ENCODE peak calls at places on chromosomes 3 and 15, in five cellular contexts. W is transverse colon, K is stomach, G is K562, J is A549. S is an unnamed sample.

GRCh38 chr3:14725564-14726420 is 50.9 kb downstream of the C3orf20 start:
- DNase-seq in W (peak), K (peak), G (no peak), J (no peak), S (peak)

GRCh38 chr3:16478516-16478915 is 35.0 kb downstream of the RFTN1 start:
- DNase-seq in W (no peak), K (no peak), G (no peak), J (no peak), S (no peak)

GRCh38 chr15:47378527-47378926 is 338.8 kb upstream of the SEMA6D start:
- DNase-seq in W (no peak), K (no peak), G (no peak), J (no peak), S (no peak)

GRCh38 chr15:39022532-39023305 is 458.1 kb upstream of the RASGRP1 start:
- DNase-seq in W (no peak), K (no peak), G (no peak), J (no peak), S (no peak)

GRCh38 chr3:133475245-133476010 is 75.6 kb downstream of the BFSP2 start:
- DNase-seq in W (no peak), K (no peak), G (no peak), J (no peak), S (no peak)

GRCh38 chr3:99896482-99896881 is 78.8 kb downstream of the CMSS1 start:
- DNase-seq in W (no peak), K (no peak), G (no peak), J (no peak), S (no peak)

GRCh38 chr15:56832125-56832524 is 86.3 kb upstream of the TCF12 start:
- DNase-seq in W (peak), K (peak), G (no peak), J (no peak), S (no peak)

GRCh38 chr15:66133247-66133646 is 120.3 kb downstream of the MEGF11 start:
- DNase-seq in W (no peak), K (no peak), G (no peak), J (no peak), S (peak)

GRCh38 chr3:32313723-32314473 is 75.4 kb downstream of the CMTM8 start:
- DNase-seq in W (no peak), K (no peak), G (no peak), J (no peak), S (no peak)

GRCh38 chr3:71063768-71064287 is 519.7 kb downstream of the FOXP1 start:
- DNase-seq in W (no peak), K (no peak), G (peak), J (no peak), S (peak)

GRCh38 chr3:139491027-139491700 is 14.8 kb upstream of the RBP2 start:
- DNase-seq in W (no peak), K (no peak), G (no peak), J (no peak), S (no peak)

GRCh38 chr15:39922450-39923092 is 2.5 kb upstream of the GPR176 start:
- DNase-seq in W (no peak), K (no peak), G (no peak), J (no peak), S (no peak)

GRCh38 chr3:135975536-135975935 is 10.0 kb downstream of the PPP2R3A start:
- DNase-seq in W (no peak), K (no peak), G (no peak), J (no peak), S (no peak)

GRCh38 chr15:100201376-100202280 is 140.1 kb downstream of the ADAMTS17 start:
- DNase-seq in W (no peak), K (no peak), G (no peak), J (no peak), S (no peak)

GRCh38 chr3:52446631-52447511 is 2.0 kb upstream of the SEMA3G start:
- DNase-seq in W (peak), K (peak), G (peak), J (no peak), S (no peak)

GRCh38 chr3:185320949-185321348 is 42.0 kb upstream of the MAP3K13 start:
- DNase-seq in W (no peak), K (no peak), G (no peak), J (no peak), S (no peak)

GRCh38 chr15:68599560-68600071 is 20.8 kb downstream of the CORO2B start:
- DNase-seq in W (no peak), K (no peak), G (no peak), J (no peak), S (peak)

GRCh38 chr3:126340943-126341754 is 16.1 kb downstream of the KLF15 start:
- DNase-seq in W (peak), K (no peak), G (no peak), J (no peak), S (peak)

GRCh38 chr3:37546876-37547275 is 314.8 kb upstream of the CTDSPL start:
- DNase-seq in W (no peak), K (no peak), G (peak), J (peak), S (no peak)

GRCh38 chr3:197302696-197303341 is 4.4 kb upstream of the DLG1 start:
- DNase-seq in W (no peak), K (no peak), G (no peak), J (no peak), S (no peak)

GRCh38 chr15:91128028-91128427 is 28.0 kb downstream of the SV2B start:
- DNase-seq in W (no peak), K (no peak), G (no peak), J (no peak), S (no peak)

GRCh38 chr15:47427463-47427862 is 289.8 kb upstream of the SEMA6D start:
- DNase-seq in W (no peak), K (no peak), G (no peak), J (no peak), S (no peak)

GRCh38 chr3:181739628-181740027 is 27.9 kb downstream of the SOX2 start:
- DNase-seq in W (no peak), K (no peak), G (no peak), J (no peak), S (no peak)

GRCh38 chr3:17562845-17563244 is 179.6 kb downstream of the TBC1D5 start:
- DNase-seq in W (no peak), K (no peak), G (no peak), J (no peak), S (no peak)

GRCh38 chr3:4935347-4935746 is 43.9 kb upstream of the BHLHE40 start:
- DNase-seq in W (no peak), K (no peak), G (no peak), J (no peak), S (no peak)

GRCh38 chr3:129913618-129914017 is 20.1 kb upstream of the TMCC1 start:
- DNase-seq in W (no peak), K (no peak), G (no peak), J (no peak), S (no peak)

GRCh38 chr3:129919806-129920205 is 26.3 kb upstream of the TMCC1 start:
- DNase-seq in W (no peak), K (no peak), G (no peak), J (no peak), S (no peak)

GRCh38 chr3:129919357-129919756 is 25.8 kb upstream of the TMCC1 start:
- DNase-seq in W (no peak), K (no peak), G (no peak), J (no peak), S (no peak)

GRCh38 chr3:129917423-129918007 is 24.0 kb upstream of the TMCC1 start:
- DNase-seq in W (no peak), K (no peak), G (no peak), J (no peak), S (no peak)

DNA sequence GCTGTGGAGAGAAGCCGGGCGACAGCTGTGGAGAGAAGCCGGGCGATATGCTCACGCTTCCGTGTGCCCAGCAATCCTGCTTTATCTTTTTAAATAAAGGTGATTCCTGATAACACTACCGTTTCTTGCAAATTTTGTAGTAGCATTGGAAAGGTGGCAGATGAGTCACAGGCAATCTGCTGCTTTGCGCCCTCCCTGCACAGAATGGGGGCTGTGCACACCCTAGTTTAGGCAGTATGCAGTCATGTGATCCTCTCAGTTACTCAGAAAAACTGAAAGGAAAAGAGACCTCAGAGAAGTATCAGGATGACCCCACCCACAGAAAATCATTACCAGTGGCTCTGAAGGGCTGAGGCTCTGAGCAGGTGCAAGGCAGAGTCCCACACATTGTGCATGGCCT is 24.9 kb upstream of the TMCC1 start:
- DNase-seq in W (no peak), K (no peak), G (no peak), J (no peak), S (no peak)
- TF ChIP-seq EP300 in W (no peak), K (no peak), G (no peak), J (no peak), S (no peak)

GRCh38 chr15:72474912-72475601 is 927 bp downstream of the ARIH1 start:
- DNase-seq in W (peak), K (peak), G (peak), J (peak), S (peak)
- TF ChIP-seq CTCF in W (no peak), K (no peak), G (peak), J (no peak), S (peak)

GRCh38 chr15:96273317-96274086 is 57.0 kb upstream of the NR2F2 start:
- DNase-seq in W (no peak), K (no peak), G (peak), J (peak), S (no peak)

GRCh38 chr15:96274087-96274440 is 56.4 kb upstream of the NR2F2 start:
- DNase-seq in W (no peak), K (no peak), G (no peak), J (no peak), S (no peak)

GRCh38 chr15:96270581-96271172 is 59.8 kb upstream of the NR2F2 start:
- DNase-seq in W (no peak), K (no peak), G (no peak), J (no peak), S (no peak)

GRCh38 chr15:96274698-96275097 is 55.8 kb upstream of the NR2F2 start:
- DNase-seq in W (no peak), K (no peak), G (no peak), J (no peak), S (no peak)

DNA sequence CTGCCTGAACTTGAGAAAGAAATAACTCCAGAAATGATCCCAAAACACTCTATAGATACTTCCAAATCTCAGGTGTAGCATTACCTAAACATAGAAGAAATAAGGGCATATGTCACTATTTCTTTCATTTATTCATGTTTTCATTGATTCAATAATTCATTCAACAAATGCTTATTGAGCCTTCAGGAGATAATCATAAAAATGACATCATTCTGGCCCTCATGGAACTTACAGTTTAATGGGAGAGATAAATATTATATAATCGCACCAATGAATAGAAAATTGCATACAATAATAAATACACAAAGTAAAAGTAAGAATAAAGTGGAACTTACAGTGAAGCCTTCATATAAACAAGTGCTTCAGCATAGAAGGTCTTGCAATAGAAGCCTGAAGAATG is 58.1 kb upstream of the NR2F2 start:
- DNase-seq in W (no peak), K (no peak), G (no peak), J (no peak), S (no peak)
- TF ChIP-seq EP300 in W (no peak), K (no peak), G (no peak), J (no peak), S (no peak)

DNA sequence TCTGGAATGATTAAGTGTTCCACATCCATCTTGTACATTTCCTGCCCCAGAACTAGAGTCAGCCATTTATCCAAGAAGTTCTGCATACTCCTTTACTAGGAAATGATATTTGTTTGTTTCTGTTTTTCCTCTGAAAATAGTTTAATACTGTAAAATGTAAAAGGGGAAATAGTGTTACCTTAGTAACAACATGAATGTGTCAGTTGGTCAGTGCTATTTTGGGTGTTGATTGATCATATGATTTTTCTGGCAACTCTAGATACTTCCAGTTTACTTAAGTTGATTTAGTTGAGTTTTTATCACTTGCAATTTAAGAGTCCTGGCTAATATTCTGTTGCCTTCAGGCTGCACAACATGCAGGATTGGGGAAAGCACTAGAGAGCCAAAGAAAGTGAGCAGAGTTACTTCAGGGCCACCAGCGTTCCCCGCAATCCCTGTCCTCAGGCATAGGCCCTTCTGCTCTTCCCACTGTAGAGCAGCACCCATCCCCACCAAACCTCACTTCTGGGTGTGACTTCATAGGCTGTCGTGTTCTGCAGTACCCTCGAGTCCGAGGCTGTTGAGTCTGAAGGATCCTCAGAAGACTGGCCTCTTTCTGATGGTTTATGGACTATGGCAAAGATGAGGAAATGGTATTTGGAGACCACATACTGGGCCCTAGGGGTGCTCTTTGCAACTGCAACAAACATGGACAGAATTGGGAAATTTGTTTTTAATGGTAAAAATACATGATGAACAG is 69.0 kb downstream of the CHD2 start:
- DNase-seq in W (no peak), K (no peak), G (no peak), J (no peak), S (no peak)
- TF ChIP-seq CTCF in W (peak), K (no peak), G (no peak), J (no peak), S (no peak)

DNA sequence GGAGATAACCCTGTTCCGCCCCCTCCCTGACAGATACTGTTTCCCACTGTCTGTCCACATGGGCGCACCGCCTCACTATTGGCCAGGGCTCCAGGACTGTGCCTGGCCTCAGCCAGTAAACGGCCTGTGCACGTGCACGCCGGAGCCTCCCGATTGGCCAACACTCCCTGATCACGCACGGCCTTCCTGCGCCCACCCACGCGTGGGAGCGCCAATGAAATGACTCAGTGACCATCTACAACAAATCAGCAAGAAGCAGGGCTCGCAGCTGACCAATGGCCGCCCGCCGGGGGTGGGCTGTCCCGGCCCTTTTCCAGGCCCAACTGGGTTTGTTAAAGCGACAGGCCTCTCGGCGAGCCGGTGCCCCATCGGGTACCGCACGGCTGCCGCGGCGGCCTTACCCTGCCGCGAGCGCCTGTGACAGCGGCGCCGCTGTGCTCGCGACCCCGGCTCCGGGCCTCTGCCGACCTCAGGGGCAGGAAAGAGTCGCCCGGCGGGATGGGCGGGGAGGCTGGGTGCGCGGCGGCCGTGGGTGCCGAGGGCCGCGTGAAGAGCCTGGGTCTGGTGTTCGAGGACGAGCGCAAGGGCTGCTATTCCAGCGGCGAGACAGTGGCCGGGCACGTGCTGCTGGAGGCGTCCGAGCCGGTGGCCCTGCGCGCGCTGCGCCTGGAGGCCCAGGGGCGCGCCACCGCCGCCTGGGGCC is at the start of gene ARRDC4:
- DNase-seq in W (peak), K (peak), G (peak), J (peak), S (peak)
- TF ChIP-seq EP300 in W (no peak), K (no peak), G (peak), J (no peak), S (no peak)

GRCh38 chr3:50242778-50243551 is 7.0 kb downstream of the GNAI2 start:
- DNase-seq in W (peak), K (peak), G (no peak), J (no peak), S (no peak)
- TF ChIP-seq CTCF in W (no peak), K (no peak), G (peak), J (no peak), S (no peak)

DNA sequence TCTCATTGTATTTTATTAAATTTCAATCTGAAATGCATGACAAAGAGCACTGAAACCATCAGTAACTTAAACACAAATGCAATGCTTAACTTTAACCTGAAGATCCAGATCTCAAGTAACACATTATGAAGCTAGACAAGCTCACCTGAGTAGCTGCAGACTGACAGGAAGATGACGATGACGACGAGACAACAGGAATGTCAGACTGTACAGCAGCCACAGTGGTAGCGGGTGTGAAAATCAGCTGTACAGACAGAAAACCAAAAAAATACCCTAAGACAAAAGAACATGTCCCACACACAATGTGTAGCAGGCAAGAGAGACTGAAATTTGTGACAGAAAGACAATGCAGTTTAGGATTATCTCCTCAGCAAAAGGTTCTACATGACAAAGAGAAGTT is 36.3 kb downstream of the PHC3 start:
- DNase-seq in W (no peak), K (no peak), G (no peak), J (no peak), S (no peak)
- TF ChIP-seq EP300 in W (no peak), K (no peak), G (no peak), J (no peak), S (no peak)

S was measured in ovary.